ENCODE peak calls at places on chromosomes 1 and 21, in five cellular contexts. One of them, this sample, is unnamed.

GRCh38 chr1:34266127-34266951 is 89.6 kb downstream of the C1orf94 start:
- DNase-seq in HCT116: no peak
- DNase-seq in H1: peak; percentile 50
- DNase-seq in WTC11: peak; percentile 24
- DNase-seq in K562: no peak
- DNase-seq in this sample: no peak

GRCh38 chr1:47627016-47627415 is 189.2 kb downstream of the FOXD2 start:
- DNase-seq in HCT116: no peak
- DNase-seq in H1: peak; percentile 45
- DNase-seq in WTC11: peak; percentile 38
- DNase-seq in K562: no peak
- DNase-seq in this sample: no peak

GRCh38 chr1:151311589-151312331 is 15.5 kb downstream of the PI4KB start:
- DNase-seq in HCT116: peak; percentile 96
- DNase-seq in H1: no peak
- DNase-seq in WTC11: no peak
- DNase-seq in K562: peak; percentile 87
- DNase-seq in this sample: peak; percentile 82

GRCh38 chr1:195958131-195958530 is 650.1 kb downstream of the KCNT2 start:
- DNase-seq in HCT116: no peak
- DNase-seq in H1: no peak
- DNase-seq in WTC11: no peak
- DNase-seq in K562: no peak
- DNase-seq in this sample: no peak

GRCh38 chr1:172719694-172720138 is 60.8 kb downstream of the FASLG start:
- DNase-seq in HCT116: peak; percentile 39
- DNase-seq in H1: no peak
- DNase-seq in WTC11: no peak
- DNase-seq in K562: peak; percentile 52
- DNase-seq in this sample: peak; percentile 44

GRCh38 chr1:155091071-155092051 is 12.7 kb downstream of the EFNA3 start:
- DNase-seq in HCT116: peak; percentile 61
- DNase-seq in H1: peak; percentile 97
- DNase-seq in WTC11: peak; percentile 94
- DNase-seq in K562: peak; percentile 83
- DNase-seq in this sample: peak; percentile 78

GRCh38 chr1:66137235-66137634 is 344.5 kb downstream of the PDE4B start:
- DNase-seq in HCT116: no peak
- DNase-seq in H1: no peak
- DNase-seq in WTC11: no peak
- DNase-seq in K562: no peak
- DNase-seq in this sample: no peak

GRCh38 chr1:179831852-179832699 is 45.5 kb downstream of the TOR1AIP2 start:
- DNase-seq in HCT116: no peak
- DNase-seq in H1: peak; percentile 39
- DNase-seq in WTC11: no peak
- DNase-seq in K562: no peak
- DNase-seq in this sample: no peak

GRCh38 chr1:179599623-179600249 is 8.1 kb downstream of the TDRD5 start:
- DNase-seq in HCT116: peak; percentile 44
- DNase-seq in H1: no peak
- DNase-seq in WTC11: no peak
- DNase-seq in K562: peak; percentile 26
- DNase-seq in this sample: peak; percentile 48

GRCh38 chr1:48084826-48085225 is 87.6 kb upstream of the TRABD2B start:
- DNase-seq in HCT116: no peak
- DNase-seq in H1: no peak
- DNase-seq in WTC11: no peak
- DNase-seq in K562: no peak
- DNase-seq in this sample: no peak

GRCh38 chr1:108639899-108640560 is 20.9 kb downstream of the HENMT1 start:
- DNase-seq in HCT116: no peak
- DNase-seq in H1: no peak
- DNase-seq in WTC11: no peak
- DNase-seq in K562: no peak
- DNase-seq in this sample: peak; percentile 2

GRCh38 chr1:203089001-203089650 is 3.3 kb upstream of the MYOG start:
- DNase-seq in HCT116: no peak
- DNase-seq in H1: peak; percentile 35
- DNase-seq in WTC11: no peak
- DNase-seq in K562: no peak
- DNase-seq in this sample: peak; percentile 12

GRCh38 chr1:38246955-38247952 is 200.7 kb upstream of the POU3F1 start:
- DNase-seq in HCT116: no peak
- DNase-seq in H1: no peak
- DNase-seq in WTC11: no peak
- DNase-seq in K562: no peak
- DNase-seq in this sample: peak; percentile 46

GRCh38 chr21:37507716-37508115 is 141.1 kb downstream of the DYRK1A start:
- DNase-seq in HCT116: no peak
- DNase-seq in H1: no peak
- DNase-seq in WTC11: no peak
- DNase-seq in K562: no peak
- DNase-seq in this sample: no peak
- TF ChIP-seq ATF3 in HCT116: no peak
- TF ChIP-seq ATF3 in H1: no peak
- TF ChIP-seq ATF3 in WTC11: no peak
- TF ChIP-seq ATF3 in K562: no peak
- TF ChIP-seq ATF3 in this sample: no peak

GRCh38 chr1:90919900-90920299 is 101.9 kb downstream of the ZNF644 start:
- DNase-seq in HCT116: no peak
- DNase-seq in H1: no peak
- DNase-seq in WTC11: no peak
- DNase-seq in K562: no peak
- DNase-seq in this sample: no peak
- TF ChIP-seq ATF3 in HCT116: no peak
- TF ChIP-seq ATF3 in H1: no peak
- TF ChIP-seq ATF3 in WTC11: no peak
- TF ChIP-seq ATF3 in K562: no peak
- TF ChIP-seq ATF3 in this sample: no peak

DNA sequence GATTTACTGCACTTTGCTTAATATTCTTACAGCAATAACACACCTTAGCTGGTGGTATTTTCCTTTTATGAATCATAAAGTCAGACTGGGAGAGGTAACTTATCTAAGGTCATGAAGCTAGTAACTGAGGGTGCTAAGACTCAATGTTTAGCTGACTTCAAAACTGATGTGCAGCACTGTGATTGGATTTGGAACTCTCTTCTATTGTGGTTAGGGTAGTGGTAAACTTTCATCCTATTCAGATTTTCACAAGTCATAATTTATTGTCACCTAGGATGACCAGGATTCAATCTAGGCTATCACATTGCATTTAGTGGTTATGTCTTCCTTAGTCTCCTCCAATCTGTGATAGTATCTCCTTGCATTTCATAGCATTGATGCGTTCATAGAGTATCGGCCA is 18.9 kb downstream of the EPB41 start:
- DNase-seq in HCT116: no peak
- DNase-seq in H1: no peak
- DNase-seq in WTC11: no peak
- DNase-seq in K562: no peak
- DNase-seq in this sample: no peak
- TF ChIP-seq ATF3 in HCT116: no peak
- TF ChIP-seq ATF3 in H1: no peak
- TF ChIP-seq ATF3 in WTC11: no peak
- TF ChIP-seq ATF3 in K562: no peak
- TF ChIP-seq ATF3 in this sample: no peak

GRCh38 chr21:36347962-36348328 is 27.9 kb downstream of the MORC3 start:
- DNase-seq in HCT116: no peak
- DNase-seq in H1: no peak
- DNase-seq in WTC11: no peak
- DNase-seq in K562: no peak
- DNase-seq in this sample: no peak

GRCh38 chr21:36350282-36350910 is 30.4 kb downstream of the MORC3 start:
- DNase-seq in HCT116: no peak
- DNase-seq in H1: no peak
- DNase-seq in WTC11: no peak
- DNase-seq in K562: no peak
- DNase-seq in this sample: no peak

GRCh38 chr21:36347278-36347961 is 27.4 kb downstream of the MORC3 start:
- DNase-seq in HCT116: no peak
- DNase-seq in H1: no peak
- DNase-seq in WTC11: no peak
- DNase-seq in K562: no peak
- DNase-seq in this sample: no peak

GRCh38 chr21:36344931-36345330 is 24.9 kb downstream of the MORC3 start:
- DNase-seq in HCT116: no peak
- DNase-seq in H1: no peak
- DNase-seq in WTC11: no peak
- DNase-seq in K562: no peak
- DNase-seq in this sample: no peak

DNA sequence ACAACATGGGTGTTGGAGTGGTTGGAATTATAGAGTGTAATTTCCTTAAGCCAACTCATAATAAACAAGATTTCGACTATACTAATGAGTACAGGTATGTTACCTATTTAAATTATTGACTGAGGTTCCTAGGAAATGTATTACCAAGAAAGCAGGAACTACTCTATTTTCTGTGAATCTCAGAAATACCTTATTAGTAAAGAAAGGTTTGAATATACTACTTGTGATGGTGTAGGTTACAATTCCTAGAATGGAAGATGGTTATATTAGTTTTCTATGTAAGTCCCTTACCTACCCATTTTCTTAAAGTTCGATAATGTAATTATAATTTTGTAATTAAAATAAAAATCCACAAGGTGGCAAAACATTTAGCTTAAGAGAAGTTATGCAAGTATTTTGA is 29.3 kb downstream of the MORC3 start:
- DNase-seq in HCT116: no peak
- DNase-seq in H1: no peak
- DNase-seq in WTC11: no peak
- DNase-seq in K562: no peak
- DNase-seq in this sample: no peak
- TF ChIP-seq ATF3 in HCT116: no peak
- TF ChIP-seq ATF3 in H1: no peak
- TF ChIP-seq ATF3 in WTC11: no peak
- TF ChIP-seq ATF3 in K562: no peak
- TF ChIP-seq ATF3 in this sample: no peak

GRCh38 chr1:117662667-117663066 is 56.8 kb downstream of the TENT5C start:
- DNase-seq in HCT116: no peak
- DNase-seq in H1: no peak
- DNase-seq in WTC11: no peak
- DNase-seq in K562: no peak
- DNase-seq in this sample: no peak

GRCh38 chr1:117659565-117660264 is 53.9 kb downstream of the TENT5C start:
- DNase-seq in HCT116: no peak
- DNase-seq in H1: no peak
- DNase-seq in WTC11: no peak
- DNase-seq in K562: peak; percentile 86
- DNase-seq in this sample: no peak

GRCh38 chr1:117661027-117661426 is 55.2 kb downstream of the TENT5C start:
- DNase-seq in HCT116: no peak
- DNase-seq in H1: no peak
- DNase-seq in WTC11: no peak
- DNase-seq in K562: no peak
- DNase-seq in this sample: no peak

GRCh38 chr1:117658676-117659075 is 52.8 kb downstream of the TENT5C start:
- DNase-seq in HCT116: no peak
- DNase-seq in H1: no peak
- DNase-seq in WTC11: no peak
- DNase-seq in K562: no peak
- DNase-seq in this sample: no peak

GRCh38 chr1:117660266-117660973 is 54.6 kb downstream of the TENT5C start:
- DNase-seq in HCT116: no peak
- DNase-seq in H1: no peak
- DNase-seq in WTC11: no peak
- DNase-seq in K562: peak; percentile 53
- DNase-seq in this sample: no peak
- TF ChIP-seq ATF3 in HCT116: no peak
- TF ChIP-seq ATF3 in H1: no peak
- TF ChIP-seq ATF3 in WTC11: no peak
- TF ChIP-seq ATF3 in K562: no peak
- TF ChIP-seq ATF3 in this sample: no peak

DNA sequence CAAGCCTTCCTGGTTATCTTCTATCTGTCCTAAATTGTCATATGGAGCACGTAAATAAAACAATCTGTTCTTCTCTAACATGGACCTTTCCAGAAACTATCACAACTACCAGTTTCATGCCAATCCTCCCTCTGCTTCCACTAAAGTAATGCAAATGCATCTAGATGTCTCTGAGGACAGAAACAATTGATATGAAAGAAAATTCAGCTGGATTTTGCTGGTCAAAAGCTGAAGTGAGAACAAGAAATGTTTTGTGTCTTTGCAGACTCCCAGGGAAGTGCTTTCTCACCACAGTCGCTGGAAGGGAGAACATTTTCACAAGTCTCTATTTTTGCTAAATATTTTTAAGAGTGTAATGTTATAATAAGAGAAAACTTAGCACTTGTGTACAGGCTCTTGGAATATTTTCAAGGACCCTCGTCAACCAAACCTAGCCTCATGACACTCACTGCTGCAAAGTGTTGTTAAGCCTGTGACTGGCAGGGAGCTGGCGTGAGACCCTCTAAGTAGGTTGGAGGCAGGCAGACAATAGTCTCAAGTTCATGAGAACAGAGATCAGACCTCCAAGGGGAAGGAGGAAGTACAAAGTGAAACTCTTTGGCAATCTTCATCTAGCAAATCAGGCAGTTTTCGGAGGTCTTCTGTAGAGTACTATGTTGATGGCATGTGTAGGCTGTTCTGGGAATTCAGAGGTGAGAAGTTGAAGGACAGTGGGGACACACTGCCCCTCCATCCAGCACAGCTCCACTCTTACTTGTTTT is 38.8 kb downstream of the DNASE2B start:
- DNase-seq in HCT116: no peak
- DNase-seq in H1: no peak
- DNase-seq in WTC11: no peak
- DNase-seq in K562: no peak
- DNase-seq in this sample: no peak
- TF ChIP-seq ATF3 in HCT116: no peak
- TF ChIP-seq ATF3 in H1: no peak
- TF ChIP-seq ATF3 in WTC11: no peak
- TF ChIP-seq ATF3 in K562: no peak
- TF ChIP-seq ATF3 in this sample: no peak

GRCh38 chr21:25370311-25370744 is 237.0 kb downstream of the MRPL39 start:
- DNase-seq in HCT116: no peak
- DNase-seq in H1: no peak
- DNase-seq in WTC11: no peak
- DNase-seq in K562: no peak
- DNase-seq in this sample: no peak
- TF ChIP-seq ATF3 in HCT116: no peak
- TF ChIP-seq ATF3 in H1: no peak
- TF ChIP-seq ATF3 in WTC11: no peak
- TF ChIP-seq ATF3 in K562: no peak
- TF ChIP-seq ATF3 in this sample: no peak

GRCh38 chr21:42612390-42612789 is 41.0 kb upstream of the PDE9A start:
- DNase-seq in HCT116: no peak
- DNase-seq in H1: no peak
- DNase-seq in WTC11: no peak
- DNase-seq in K562: no peak
- DNase-seq in this sample: no peak

GRCh38 chr21:42613756-42614155 is 39.7 kb upstream of the PDE9A start:
- DNase-seq in HCT116: no peak
- DNase-seq in H1: no peak
- DNase-seq in WTC11: no peak
- DNase-seq in K562: no peak
- DNase-seq in this sample: no peak

GRCh38 chr21:42611852-42612251 is 41.6 kb upstream of the PDE9A start:
- DNase-seq in HCT116: no peak
- DNase-seq in H1: no peak
- DNase-seq in WTC11: no peak
- DNase-seq in K562: no peak
- DNase-seq in this sample: no peak

GRCh38 chr21:42607525-42608102 is 45.8 kb upstream of the PDE9A start:
- DNase-seq in HCT116: no peak
- DNase-seq in H1: no peak
- DNase-seq in WTC11: no peak
- DNase-seq in K562: no peak
- DNase-seq in this sample: no peak

GRCh38 chr21:42609806-42610205 is 43.6 kb upstream of the PDE9A start:
- DNase-seq in HCT116: no peak
- DNase-seq in H1: no peak
- DNase-seq in WTC11: no peak
- DNase-seq in K562: peak; percentile 70
- DNase-seq in this sample: no peak
- TF ChIP-seq ATF3 in HCT116: no peak
- TF ChIP-seq ATF3 in H1: no peak
- TF ChIP-seq ATF3 in WTC11: no peak
- TF ChIP-seq ATF3 in K562: no peak
- TF ChIP-seq ATF3 in this sample: no peak

This sample was measured in HepG2.